ENCODE peak calls at places on chromosomes 7 and 10, in five cellular contexts. One of them, this sample, is unnamed.

GRCh38 chr7:46972205-46972604 is 609.7 kb downstream of the TNS3 start:
- DNase-seq in mesenchymal stem cell: peak
- DNase-seq in IMR-90: peak
- DNase-seq in neuronal stem cell: no peak
- DNase-seq in mesendoderm: peak
- DNase-seq in this sample: no peak

GRCh38 chr7:25318077-25318476 is 89.8 kb upstream of the NPVF start:
- DNase-seq in mesendoderm: no peak
- DNase-seq in neuronal stem cell: no peak
- DNase-seq in mesenchymal stem cell: no peak
- DNase-seq in IMR-90: no peak
- DNase-seq in this sample: no peak

GRCh38 chr10:58335306-58336005 is 650 bp downstream of the UBE2D1 start:
- DNase-seq in neuronal stem cell: no peak
- DNase-seq in mesenchymal stem cell: peak
- DNase-seq in IMR-90: peak
- DNase-seq in mesendoderm: peak
- DNase-seq in this sample: no peak

GRCh38 chr7:27124979-27125689 is 5.4 kb downstream of the HOXA4 start:
- DNase-seq in mesenchymal stem cell: no peak
- DNase-seq in mesendoderm: no peak
- DNase-seq in IMR-90: no peak
- DNase-seq in neuronal stem cell: no peak
- DNase-seq in this sample: no peak

GRCh38 chr7:123929620-123930019 is 4.6 kb downstream of the SPAM1 start:
- DNase-seq in mesenchymal stem cell: no peak
- DNase-seq in mesendoderm: peak
- DNase-seq in IMR-90: no peak
- DNase-seq in neuronal stem cell: no peak
- DNase-seq in this sample: no peak

GRCh38 chr10:79933961-79934360 is 14.9 kb downstream of the SFTPD start:
- DNase-seq in neuronal stem cell: no peak
- DNase-seq in IMR-90: no peak
- DNase-seq in mesenchymal stem cell: no peak
- DNase-seq in mesendoderm: no peak
- DNase-seq in this sample: no peak

GRCh38 chr10:30422296-30422695 is 11.7 kb upstream of the MAP3K8 start:
- DNase-seq in mesenchymal stem cell: no peak
- DNase-seq in mesendoderm: no peak
- DNase-seq in neuronal stem cell: no peak
- DNase-seq in IMR-90: no peak
- DNase-seq in this sample: no peak

GRCh38 chr7:69256634-69257081 is 341.6 kb upstream of the AUTS2 start:
- DNase-seq in mesenchymal stem cell: no peak
- DNase-seq in IMR-90: no peak
- DNase-seq in mesendoderm: no peak
- DNase-seq in neuronal stem cell: no peak
- DNase-seq in this sample: no peak

GRCh38 chr10:114956466-114956865 is 18.5 kb downstream of the TRUB1 start:
- DNase-seq in neuronal stem cell: no peak
- DNase-seq in mesenchymal stem cell: no peak
- DNase-seq in IMR-90: no peak
- DNase-seq in mesendoderm: no peak
- DNase-seq in this sample: no peak

GRCh38 chr7:27180431-27181175 is 4.4 kb downstream of the HOXA11 start:
- DNase-seq in IMR-90: no peak
- DNase-seq in neuronal stem cell: no peak
- DNase-seq in mesendoderm: no peak
- DNase-seq in mesenchymal stem cell: no peak
- DNase-seq in this sample: no peak

GRCh38 chr7:127654404-127655392 is 2.7 kb downstream of the SND1 start:
- DNase-seq in IMR-90: no peak
- DNase-seq in mesenchymal stem cell: peak
- DNase-seq in mesendoderm: no peak
- DNase-seq in neuronal stem cell: no peak
- DNase-seq in this sample: no peak

GRCh38 chr10:29811751-29812427 is 177.1 kb upstream of the SVIL start:
- DNase-seq in neuronal stem cell: no peak
- DNase-seq in mesenchymal stem cell: peak
- DNase-seq in IMR-90: peak
- DNase-seq in mesendoderm: no peak
- DNase-seq in this sample: no peak

GRCh38 chr7:117750612-117751563 is 122.4 kb downstream of the CTTNBP2 start:
- DNase-seq in IMR-90: peak
- DNase-seq in neuronal stem cell: peak
- DNase-seq in mesenchymal stem cell: peak
- DNase-seq in mesendoderm: no peak
- DNase-seq in this sample: no peak

GRCh38 chr7:118575393-118575948 is 351.0 kb downstream of the ANKRD7 start:
- DNase-seq in mesendoderm: no peak
- DNase-seq in IMR-90: no peak
- DNase-seq in mesenchymal stem cell: no peak
- DNase-seq in neuronal stem cell: no peak
- DNase-seq in this sample: no peak

GRCh38 chr10:13296476-13296875 is 3.4 kb downstream of the PHYH start:
- DNase-seq in mesendoderm: no peak
- DNase-seq in mesenchymal stem cell: no peak
- DNase-seq in IMR-90: no peak
- DNase-seq in neuronal stem cell: no peak
- DNase-seq in this sample: no peak

GRCh38 chr10:13294784-13295183 is 5.1 kb downstream of the PHYH start:
- DNase-seq in IMR-90: no peak
- DNase-seq in mesenchymal stem cell: no peak
- DNase-seq in neuronal stem cell: no peak
- DNase-seq in mesendoderm: no peak
- DNase-seq in this sample: no peak

GRCh38 chr10:13302821-13303555 is 3.1 kb upstream of the PHYH start:
- DNase-seq in IMR-90: no peak
- DNase-seq in mesendoderm: no peak
- DNase-seq in mesenchymal stem cell: no peak
- DNase-seq in neuronal stem cell: no peak
- DNase-seq in this sample: no peak

GRCh38 chr10:13299437-13300287 is at the start of gene PHYH:
- DNase-seq in mesendoderm: peak
- DNase-seq in neuronal stem cell: peak
- DNase-seq in IMR-90: peak
- DNase-seq in mesenchymal stem cell: peak
- DNase-seq in this sample: peak

GRCh38 chr10:13298748-13299436 is 972 bp downstream of the PHYH start:
- DNase-seq in mesendoderm: no peak
- DNase-seq in IMR-90: no peak
- DNase-seq in mesenchymal stem cell: no peak
- DNase-seq in neuronal stem cell: no peak
- DNase-seq in this sample: no peak
- H4K8ac ChIP-seq in mesendoderm: no peak
- H4K8ac ChIP-seq in IMR-90: peak
- H4K8ac ChIP-seq in mesenchymal stem cell: peak
- H4K8ac ChIP-seq in neuronal stem cell: no peak
- H4K8ac ChIP-seq in this sample: peak

GRCh38 chr10:22911889-22912762 is 15.7 kb upstream of the ARMC3 start:
- DNase-seq in neuronal stem cell: no peak
- DNase-seq in mesendoderm: no peak
- DNase-seq in mesenchymal stem cell: peak
- DNase-seq in IMR-90: no peak
- DNase-seq in this sample: no peak
- H3K27ac ChIP-seq in neuronal stem cell: no peak
- H3K27ac ChIP-seq in mesendoderm: no peak
- H3K27ac ChIP-seq in mesenchymal stem cell: no peak
- H3K27ac ChIP-seq in IMR-90: no peak
- H3K27ac ChIP-seq in this sample: no peak

DNA sequence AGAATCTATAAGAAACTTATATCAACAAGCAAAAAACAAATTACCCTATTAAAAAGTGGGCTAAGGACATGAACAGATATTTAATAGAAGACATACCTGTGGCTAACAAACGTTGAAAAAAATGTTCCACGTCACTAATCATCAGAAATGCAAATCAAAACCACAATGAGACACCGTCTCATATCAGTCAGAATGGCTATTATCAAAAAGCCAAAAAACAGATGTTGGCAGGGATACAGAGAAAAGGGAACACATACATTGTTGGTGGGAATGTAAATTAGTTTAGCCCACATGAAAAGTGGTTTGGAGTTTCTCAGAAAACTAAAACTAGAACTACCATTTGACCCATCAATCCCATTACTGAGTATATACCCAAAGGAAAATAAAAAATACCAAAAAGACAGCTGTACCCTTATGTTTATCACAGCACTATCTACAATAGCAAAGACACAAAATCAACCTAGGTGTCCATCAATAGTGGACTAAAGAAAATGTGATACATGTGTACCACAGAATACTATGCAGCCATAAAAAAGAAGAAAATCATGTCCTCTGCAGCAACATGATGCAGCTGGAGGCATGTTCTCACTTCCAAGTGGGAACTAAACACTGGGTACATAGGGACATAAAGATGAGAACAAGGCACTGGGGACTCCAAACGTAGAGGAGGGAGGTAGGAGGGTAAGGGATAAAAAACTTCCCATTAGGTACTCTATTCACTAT is 83.8 kb upstream of the TMEM168 start:
- DNase-seq in IMR-90: no peak
- DNase-seq in mesenchymal stem cell: no peak
- DNase-seq in mesendoderm: no peak
- DNase-seq in neuronal stem cell: no peak
- DNase-seq in this sample: no peak
- H4K8ac ChIP-seq in IMR-90: no peak
- H4K8ac ChIP-seq in mesenchymal stem cell: no peak
- H4K8ac ChIP-seq in mesendoderm: no peak
- H4K8ac ChIP-seq in neuronal stem cell: no peak
- H4K8ac ChIP-seq in this sample: no peak

GRCh38 chr7:18210788-18211187 is 183.1 kb upstream of the PRPS1L1 start:
- DNase-seq in IMR-90: no peak
- DNase-seq in neuronal stem cell: no peak
- DNase-seq in mesenchymal stem cell: no peak
- DNase-seq in mesendoderm: no peak
- DNase-seq in this sample: no peak

GRCh38 chr7:18208921-18209320 is 181.3 kb upstream of the PRPS1L1 start:
- DNase-seq in neuronal stem cell: no peak
- DNase-seq in mesendoderm: no peak
- DNase-seq in IMR-90: no peak
- DNase-seq in mesenchymal stem cell: no peak
- DNase-seq in this sample: no peak

GRCh38 chr7:18212788-18213187 is 185.1 kb upstream of the PRPS1L1 start:
- DNase-seq in mesenchymal stem cell: peak
- DNase-seq in neuronal stem cell: no peak
- DNase-seq in mesendoderm: no peak
- DNase-seq in IMR-90: peak
- DNase-seq in this sample: no peak

GRCh38 chr7:18212308-18212707 is 184.7 kb upstream of the PRPS1L1 start:
- DNase-seq in IMR-90: no peak
- DNase-seq in mesendoderm: no peak
- DNase-seq in mesenchymal stem cell: no peak
- DNase-seq in neuronal stem cell: no peak
- DNase-seq in this sample: no peak

DNA sequence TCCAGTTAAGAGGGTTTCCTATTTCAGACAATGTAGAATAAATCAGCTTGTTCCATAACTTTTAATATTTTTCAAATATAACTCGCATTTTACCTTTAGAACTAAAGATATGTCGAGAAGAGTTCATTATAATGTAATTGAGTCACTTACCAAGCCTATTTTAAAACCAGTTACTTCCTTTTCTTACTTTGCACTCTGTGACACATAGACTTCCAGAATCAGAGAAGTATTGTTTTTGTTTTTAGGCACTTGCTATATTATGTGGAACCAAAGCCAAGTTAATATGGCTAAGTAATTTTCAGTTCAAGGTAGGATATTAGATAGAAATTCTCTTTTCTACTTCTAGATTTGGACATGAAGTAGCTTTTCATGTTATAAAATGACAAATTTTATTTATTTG is 182.7 kb upstream of the PRPS1L1 start:
- DNase-seq in mesendoderm: no peak
- DNase-seq in IMR-90: no peak
- DNase-seq in mesenchymal stem cell: no peak
- DNase-seq in neuronal stem cell: no peak
- DNase-seq in this sample: no peak
- H3K27ac ChIP-seq in mesendoderm: no peak
- H3K27ac ChIP-seq in IMR-90: no peak
- H3K27ac ChIP-seq in mesenchymal stem cell: no peak
- H3K27ac ChIP-seq in neuronal stem cell: no peak
- H3K27ac ChIP-seq in this sample: no peak

DNA sequence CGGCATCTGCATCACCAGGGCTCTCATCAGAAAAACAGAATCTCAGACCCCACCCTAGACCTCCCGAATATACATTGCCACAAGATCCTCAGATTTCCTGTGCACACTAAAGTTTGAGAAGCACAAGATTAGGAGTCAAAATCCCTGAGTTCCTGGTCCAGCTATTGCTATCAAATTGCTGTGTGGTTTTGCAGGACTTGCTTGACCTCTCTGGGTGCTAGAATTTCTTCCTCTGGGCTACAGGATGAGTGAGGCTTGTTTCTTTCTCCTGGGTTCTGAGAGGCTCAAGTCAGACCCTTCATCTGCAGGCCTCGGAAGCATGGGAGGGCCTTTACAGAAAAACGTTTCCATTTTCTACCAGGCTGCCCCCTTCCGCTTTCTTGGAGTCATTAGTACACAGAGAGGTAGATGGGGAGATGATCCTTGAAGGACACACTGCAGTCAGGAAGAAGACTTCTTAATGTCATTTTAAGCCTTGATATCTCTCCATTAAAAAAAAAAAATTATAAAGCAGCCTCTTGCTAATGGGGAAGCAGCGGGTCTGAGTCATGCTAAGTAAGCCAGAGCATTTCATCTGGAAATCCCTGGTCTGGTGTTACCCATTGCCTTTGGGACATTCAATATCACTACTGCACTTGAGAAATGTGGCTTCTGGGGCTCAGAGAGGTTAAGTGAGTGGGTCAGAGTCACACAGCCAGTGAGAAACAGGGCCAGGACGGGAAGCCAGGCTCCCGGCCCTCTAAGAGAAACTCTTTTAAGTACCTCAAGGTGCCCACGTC is 173.5 kb downstream of the KCNMA1 start:
- DNase-seq in mesenchymal stem cell: peak
- DNase-seq in IMR-90: peak
- DNase-seq in neuronal stem cell: no peak
- DNase-seq in mesendoderm: no peak
- DNase-seq in this sample: no peak
- H4K8ac ChIP-seq in mesenchymal stem cell: no peak
- H4K8ac ChIP-seq in IMR-90: no peak
- H4K8ac ChIP-seq in neuronal stem cell: no peak
- H4K8ac ChIP-seq in mesendoderm: no peak
- H4K8ac ChIP-seq in this sample: no peak

DNA sequence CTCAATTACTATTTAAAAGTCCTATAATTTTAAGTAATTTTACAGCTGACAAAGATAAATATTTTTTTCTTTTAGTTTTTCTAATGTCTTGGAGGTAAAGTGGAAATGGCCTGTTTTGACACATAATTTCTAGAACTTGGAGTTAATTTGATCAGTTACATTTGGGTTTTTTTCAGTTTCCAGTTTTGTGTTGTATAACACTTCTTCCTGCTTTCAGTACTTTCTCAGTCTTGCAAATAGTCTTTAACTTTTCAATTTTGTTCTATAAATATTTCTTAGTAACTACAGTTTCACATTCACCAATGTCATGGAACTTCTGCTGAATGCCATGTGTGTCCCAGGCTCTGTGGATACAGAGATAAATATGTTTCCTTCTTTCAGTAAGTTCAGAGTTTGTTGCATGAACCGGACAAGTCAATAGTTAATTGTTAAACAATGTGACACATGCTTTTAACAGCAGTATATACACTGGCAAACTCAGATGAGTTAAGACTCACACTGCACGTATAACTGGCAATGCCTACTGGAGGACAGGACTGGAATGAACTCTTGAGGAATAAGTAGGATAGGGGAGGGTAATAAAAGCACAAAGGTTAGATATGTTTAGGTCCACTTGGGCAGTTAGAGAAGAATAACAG is 4.6 kb downstream of the SHOC2 start:
- DNase-seq in IMR-90: no peak
- DNase-seq in neuronal stem cell: no peak
- DNase-seq in mesenchymal stem cell: peak
- DNase-seq in mesendoderm: no peak
- DNase-seq in this sample: no peak
- H3K27ac ChIP-seq in IMR-90: no peak
- H3K27ac ChIP-seq in neuronal stem cell: no peak
- H3K27ac ChIP-seq in mesenchymal stem cell: peak
- H3K27ac ChIP-seq in mesendoderm: no peak
- H3K27ac ChIP-seq in this sample: no peak